ENCODE peak calls at places on chromosomes 3 and 15, in four cellular contexts. L is esophagus squamous epithelium, N is NB4, Q is IMR-90. U is an unnamed sample.
A peak's percentile ranks its signal among the peaks of the same experiment; 100 is the strongest.

GRCh38 chr15:62412634-62413033 is 247.5 kb upstream of the C2CD4B start:
- DNase-seq in L (no peak), N (no peak), Q (no peak), U (no peak)

GRCh38 chr15:77500986-77501385 is 80.3 kb downstream of the HMG20A start:
- DNase-seq in L (no peak), N (no peak), Q (peak; percentile 77), U (no peak)

GRCh38 chr3:10518506-10519150 is 13.2 kb upstream of the ATP2B2 start:
- DNase-seq in L (no peak), N (no peak), Q (peak; percentile 58), U (no peak)

GRCh38 chr3:58355174-58355573 is 22.5 kb downstream of the PXK start:
- DNase-seq in L (no peak), N (peak; percentile 75), Q (no peak), U (no peak)

GRCh38 chr15:99123706-99124451 is 19.0 kb downstream of the SYNM start:
- DNase-seq in L (no peak), N (peak; percentile 69), Q (peak; percentile 96), U (peak; percentile 96)

GRCh38 chr3:102053375-102053989 is 204.2 kb downstream of the NFKBIZ start:
- DNase-seq in L (no peak), N (no peak), Q (peak; percentile 62), U (no peak)

GRCh38 chr3:146813496-146813895 is 208.3 kb upstream of the PLSCR5 start:
- DNase-seq in L (no peak), N (no peak), Q (no peak), U (no peak)

GRCh38 chr3:159674583-159674982 is 314.1 kb upstream of the IL12A start:
- DNase-seq in L (no peak), N (no peak), Q (no peak), U (no peak)

GRCh38 chr3:49006591-49007067 is 562 bp upstream of the WDR6 start:
- DNase-seq in L (no peak), N (peak; percentile 19), Q (peak; percentile 63), U (no peak)

GRCh38 chr3:38453075-38453913 is at the start of gene ACVR2B:
- DNase-seq in L (peak; percentile 21), N (peak; percentile 76), Q (peak; percentile 56), U (peak; percentile 86)

GRCh38 chr3:65953881-65954733 is 84.6 kb downstream of the MAGI1 start:
- DNase-seq in L (no peak), N (no peak), Q (no peak), U (no peak)

GRCh38 chr15:61243984-61244593 is 15.0 kb upstream of the RORA start:
- DNase-seq in L (no peak), N (no peak), Q (no peak), U (no peak)

GRCh38 chr3:26191556-26191955 is 401.7 kb downstream of the OXSM start:
- DNase-seq in L (no peak), N (no peak), Q (no peak), U (no peak)

GRCh38 chr3:69326821-69327433 is 59.0 kb downstream of the FRMD4B start:
- DNase-seq in L (no peak), N (no peak), Q (no peak), U (no peak)

GRCh38 chr3:2993719-2994118 is 116.5 kb downstream of the IL5RA start:
- DNase-seq in L (no peak), N (no peak), Q (no peak), U (no peak)

GRCh38 chr15:67132276-67132675 is 66.9 kb downstream of the SMAD3 start:
- DNase-seq in L (no peak), N (no peak), Q (no peak), U (no peak)

GRCh38 chr3:105523496-105523895 is 156.8 kb downstream of the ALCAM start:
- DNase-seq in L (no peak), N (no peak), Q (peak; percentile 71), U (no peak)

GRCh38 chr15:80434926-80435720 is 30.9 kb downstream of the ARNT2 start:
- DNase-seq in L (no peak), N (peak; percentile 9), Q (no peak), U (peak; percentile 65)

GRCh38 chr15:70101459-70102113 is 3.9 kb upstream of the TLE3 start:
- DNase-seq in L (no peak), N (peak; percentile 80), Q (peak; percentile 86), U (no peak)

GRCh38 chr15:81480645-81481053 is 106.6 kb upstream of the TMC3 start:
- DNase-seq in L (no peak), N (peak; percentile 73), Q (peak; percentile 69), U (no peak)

GRCh38 chr3:110413807-110414748 is 657.5 kb upstream of the NECTIN3 start:
- DNase-seq in L (no peak), N (no peak), Q (peak; percentile 84), U (no peak)

GRCh38 chr3:78139166-78139565 is 1099.3 kb downstream of the ROBO2 start:
- DNase-seq in L (no peak), N (no peak), Q (peak; percentile 84), U (no peak)

GRCh38 chr3:182105875-182106274 is 394.1 kb downstream of the SOX2 start:
- DNase-seq in L (no peak), N (no peak), Q (no peak), U (no peak)

GRCh38 chr3:133037440-133037839 is 751 bp upstream of the TMEM108 start:
- DNase-seq in L (no peak), N (no peak), Q (no peak), U (no peak)

GRCh38 chr15:40918146-40918798 is 10.9 kb upstream of the DLL4 start:
- DNase-seq in L (no peak), N (no peak), Q (no peak), U (no peak)

GRCh38 chr3:121552379-121552778 is 6.6 kb upstream of the POLQ start:
- DNase-seq in L (no peak), N (no peak), Q (no peak), U (no peak)

GRCh38 chr3:33211444-33211843 is 7.2 kb downstream of the SUSD5 start:
- DNase-seq in L (no peak), N (no peak), Q (peak; percentile 88), U (no peak)

GRCh38 chr3:60967141-60967540 is 284.1 kb downstream of the FHIT start:
- DNase-seq in L (no peak), N (no peak), Q (no peak), U (no peak)

GRCh38 chr15:47517737-47518136 is 199.6 kb upstream of the SEMA6D start:
- DNase-seq in L (no peak), N (no peak), Q (peak; percentile 13), U (peak; percentile 18)

GRCh38 chr15:31227954-31228542 is 98.6 kb upstream of the KLF13 start:
- DNase-seq in L (no peak), N (peak; percentile 43), Q (no peak), U (no peak)

GRCh38 chr15:70277556-70277955 is 179.8 kb upstream of the TLE3 start:
- DNase-seq in L (no peak), N (no peak), Q (no peak), U (no peak)

GRCh38 chr3:99751649-99752048 is 66.0 kb upstream of the CMSS1 start:
- DNase-seq in L (no peak), N (no peak), Q (peak; percentile 89), U (no peak)

GRCh38 chr3:24829632-24830229 is 335.1 kb upstream of the THRB start:
- DNase-seq in L (no peak), N (no peak), Q (no peak), U (no peak)

GRCh38 chr3:45048244-45048643 is 22.1 kb downstream of the CLEC3B start:
- DNase-seq in L (no peak), N (no peak), Q (peak; percentile 38), U (no peak)

GRCh38 chr3:141738636-141739363 is 702 bp downstream of the RNF7 start:
- DNase-seq in L (no peak), N (peak; percentile 58), Q (peak; percentile 64), U (peak; percentile 88)

GRCh38 chr3:13500133-13500885 is 20.2 kb downstream of the HDAC11 start:
- DNase-seq in L (no peak), N (no peak), Q (no peak), U (no peak)

GRCh38 chr15:35209838-35210237 is 124.7 kb upstream of the NANOGP8 start:
- DNase-seq in L (no peak), N (no peak), Q (peak; percentile 30), U (no peak)

GRCh38 chr3:77041156-77041696 is 1.3 kb downstream of the ROBO2 start:
- DNase-seq in L (no peak), N (no peak), Q (no peak), U (no peak)

GRCh38 chr3:77039606-77040553 is at the start of gene ROBO2:
- DNase-seq in L (no peak), N (no peak), Q (peak; percentile 2), U (peak; percentile 14)

GRCh38 chr3:77042892-77043291 is 3.0 kb downstream of the ROBO2 start:
- DNase-seq in L (no peak), N (no peak), Q (no peak), U (no peak)

GRCh38 chr3:77038928-77039605 is 832 bp upstream of the ROBO2 start:
- DNase-seq in L (no peak), N (no peak), Q (peak; percentile 11), U (no peak)

DNA sequence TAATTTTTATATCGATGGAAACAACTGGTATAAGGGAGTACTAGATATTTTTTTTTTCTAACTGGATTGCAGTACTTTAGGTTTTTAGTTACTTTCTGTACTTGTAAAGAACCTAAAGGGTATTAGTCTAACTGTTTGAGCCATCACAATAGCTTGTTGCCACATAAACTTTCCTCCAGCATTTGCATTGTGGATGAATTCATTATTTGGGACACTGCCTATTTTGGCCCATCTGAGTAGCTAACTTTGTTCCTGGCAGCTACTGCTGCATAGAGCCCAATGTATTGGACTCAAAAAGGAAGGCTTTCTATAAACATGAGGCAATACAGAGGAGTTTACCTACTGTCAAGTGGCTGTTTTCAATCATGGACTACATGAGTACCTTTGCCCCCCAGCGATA is 1.9 kb downstream of the ROBO2 start:
- DNase-seq in L (no peak), N (no peak), Q (no peak), U (no peak)
- H3K4me3 ChIP-seq in L (peak overlapping the region; percentile 72), N (no peak overlapping the region), Q (no peak overlapping the region), U (no peak overlapping the region)

GRCh38 chr3:108489776-108490175 is 20.6 kb downstream of the MYH15 start:
- DNase-seq in L (no peak), N (peak; percentile 58), Q (peak; percentile 51), U (peak; percentile 27)
- TF ChIP-seq CTCF in L (peak; percentile 73), N (peak; percentile 53), Q (peak; percentile 70), U (no peak)

GRCh38 chr3:197682713-197683112 is 54.0 kb downstream of the RUBCN start:
- DNase-seq in L (no peak), N (no peak), Q (no peak), U (no peak)
- TF ChIP-seq POLR2A in L (no peak), N (no peak), Q (no peak), U (no peak)

DNA sequence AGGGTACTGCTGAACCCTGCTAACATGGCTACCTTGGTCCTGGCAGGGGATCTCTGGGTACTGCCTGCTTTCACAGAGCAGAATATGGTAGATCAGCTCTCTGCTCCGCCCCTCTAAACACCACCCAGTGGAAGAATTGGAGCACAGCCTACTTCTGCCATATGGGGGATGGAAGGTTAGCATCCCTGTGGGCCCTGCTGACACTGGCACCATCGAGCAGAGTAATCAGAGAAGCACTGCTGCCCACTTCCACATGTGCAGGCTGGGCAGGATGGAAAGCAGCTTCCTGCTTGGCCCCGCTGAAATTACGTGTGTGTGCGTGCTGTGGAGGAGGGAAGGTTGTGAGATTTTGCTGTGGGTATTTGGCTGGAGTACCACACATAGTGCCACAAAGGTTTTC is 24.8 kb downstream of the CCR1 start:
- DNase-seq in L (no peak), N (peak; percentile 33), Q (no peak), U (no peak)
- H3K4me3 ChIP-seq in L (no peak overlapping the region), N (no peak overlapping the region), Q (no peak overlapping the region), U (no peak overlapping the region)

GRCh38 chr3:134367412-134367811 is 6.8 kb downstream of the AMOTL2 start:
- DNase-seq in L (no peak), N (no peak), Q (no peak), U (peak; percentile 82)
- TF ChIP-seq CTCF in L (no peak), N (no peak), Q (peak; percentile 7), U (no peak)

U was measured in lower leg skin.